ENCODE peak calls at places on chromosomes 4 and X, in ten cellular contexts. One of them, this sample, is unnamed. For H3K27me3 and H3K36me3, the result is how much of the 10 kb centered on the place peaks cover.

GRCh38 chrX:87425618-87426017 is 92.0 kb upstream of the KLHL4 start:
- DNase-seq in ovary: no peak
- DNase-seq in MM.1S: no peak
- DNase-seq in astrocyte: no peak
- DNase-seq in Caco-2: no peak
- DNase-seq in IMR-90: no peak
- DNase-seq in heart right ventricle: no peak
- DNase-seq in BJ: no peak
- DNase-seq in fibroblast of lung: no peak
- DNase-seq in cardiac muscle cell: no peak
- DNase-seq in this sample: no peak

GRCh38 chr4:123444298-123444731 is 47.7 kb downstream of the SPRY1 start:
- DNase-seq in cardiac muscle cell: peak
- DNase-seq in MM.1S: no peak
- DNase-seq in fibroblast of lung: peak
- DNase-seq in astrocyte: peak
- DNase-seq in heart right ventricle: peak
- DNase-seq in IMR-90: peak
- DNase-seq in BJ: no peak
- DNase-seq in Caco-2: peak
- DNase-seq in ovary: peak
- DNase-seq in this sample: peak

GRCh38 chr4:36758312-36758690 is 476.9 kb downstream of the DTHD1 start:
- DNase-seq in cardiac muscle cell: no peak
- DNase-seq in heart right ventricle: no peak
- DNase-seq in astrocyte: no peak
- DNase-seq in BJ: no peak
- DNase-seq in Caco-2: no peak
- DNase-seq in IMR-90: no peak
- DNase-seq in MM.1S: no peak
- DNase-seq in fibroblast of lung: no peak
- DNase-seq in ovary: no peak
- DNase-seq in this sample: no peak

GRCh38 chr4:48162162-48162561 is 28.1 kb upstream of the TXK start:
- DNase-seq in fibroblast of lung: peak
- DNase-seq in heart right ventricle: no peak
- DNase-seq in ovary: no peak
- DNase-seq in astrocyte: peak
- DNase-seq in Caco-2: no peak
- DNase-seq in cardiac muscle cell: no peak
- DNase-seq in BJ: no peak
- DNase-seq in MM.1S: no peak
- DNase-seq in IMR-90: peak
- DNase-seq in this sample: no peak

GRCh38 chr4:155569960-155570515 is 96.6 kb upstream of the GUCY1A1 start:
- DNase-seq in MM.1S: no peak
- DNase-seq in fibroblast of lung: peak
- DNase-seq in BJ: no peak
- DNase-seq in cardiac muscle cell: no peak
- DNase-seq in astrocyte: peak
- DNase-seq in Caco-2: no peak
- DNase-seq in ovary: no peak
- DNase-seq in heart right ventricle: no peak
- DNase-seq in IMR-90: peak
- DNase-seq in this sample: no peak

GRCh38 chr4:38791005-38791404 is 8.2 kb upstream of the TLR10 start:
- DNase-seq in IMR-90: no peak
- DNase-seq in heart right ventricle: no peak
- DNase-seq in ovary: no peak
- DNase-seq in MM.1S: no peak
- DNase-seq in cardiac muscle cell: no peak
- DNase-seq in BJ: no peak
- DNase-seq in fibroblast of lung: no peak
- DNase-seq in astrocyte: no peak
- DNase-seq in Caco-2: no peak
- DNase-seq in this sample: no peak

GRCh38 chrX:24034485-24034884 is 7.5 kb upstream of the KLHL15 start:
- DNase-seq in astrocyte: no peak
- DNase-seq in ovary: no peak
- DNase-seq in cardiac muscle cell: no peak
- DNase-seq in Caco-2: no peak
- DNase-seq in heart right ventricle: no peak
- DNase-seq in BJ: no peak
- DNase-seq in MM.1S: no peak
- DNase-seq in IMR-90: no peak
- DNase-seq in fibroblast of lung: no peak
- DNase-seq in this sample: no peak

GRCh38 chr4:167868163-167868562 is 224.2 kb upstream of the ANXA10 start:
- DNase-seq in astrocyte: peak
- DNase-seq in MM.1S: no peak
- DNase-seq in fibroblast of lung: peak
- DNase-seq in ovary: no peak
- DNase-seq in cardiac muscle cell: no peak
- DNase-seq in BJ: no peak
- DNase-seq in Caco-2: no peak
- DNase-seq in IMR-90: peak
- DNase-seq in heart right ventricle: no peak
- DNase-seq in this sample: no peak

GRCh38 chr4:87589531-87589930 is 18.8 kb upstream of the DSPP start:
- DNase-seq in astrocyte: peak
- DNase-seq in BJ: peak
- DNase-seq in MM.1S: peak
- DNase-seq in cardiac muscle cell: no peak
- DNase-seq in fibroblast of lung: peak
- DNase-seq in IMR-90: peak
- DNase-seq in ovary: no peak
- DNase-seq in Caco-2: no peak
- DNase-seq in heart right ventricle: no peak
- DNase-seq in this sample: no peak

GRCh38 chr4:39587881-39588280 is 50.8 kb downstream of the SMIM14 start:
- DNase-seq in cardiac muscle cell: no peak
- DNase-seq in heart right ventricle: no peak
- DNase-seq in fibroblast of lung: peak
- DNase-seq in IMR-90: peak
- DNase-seq in astrocyte: peak
- DNase-seq in BJ: no peak
- DNase-seq in ovary: no peak
- DNase-seq in Caco-2: no peak
- DNase-seq in MM.1S: no peak
- DNase-seq in this sample: no peak

GRCh38 chrX:123236868-123237267 is 52.8 kb downstream of the GRIA3 start:
- DNase-seq in IMR-90: no peak
- DNase-seq in fibroblast of lung: peak
- DNase-seq in heart right ventricle: no peak
- DNase-seq in Caco-2: no peak
- DNase-seq in BJ: no peak
- DNase-seq in astrocyte: no peak
- DNase-seq in ovary: no peak
- DNase-seq in cardiac muscle cell: no peak
- DNase-seq in MM.1S: no peak
- DNase-seq in this sample: no peak

GRCh38 chr4:94305468-94306225 is 37.0 kb downstream of the HPGDS start:
- DNase-seq in astrocyte: no peak
- DNase-seq in BJ: no peak
- DNase-seq in ovary: no peak
- DNase-seq in cardiac muscle cell: peak
- DNase-seq in fibroblast of lung: peak
- DNase-seq in IMR-90: peak
- DNase-seq in heart right ventricle: no peak
- DNase-seq in Caco-2: no peak
- DNase-seq in MM.1S: no peak
- DNase-seq in this sample: no peak

GRCh38 chr4:184648220-184649025 is 824 bp downstream of the CASP3 start:
- DNase-seq in astrocyte: peak
- DNase-seq in ovary: peak
- DNase-seq in cardiac muscle cell: peak
- DNase-seq in IMR-90: peak
- DNase-seq in heart right ventricle: peak
- DNase-seq in Caco-2: peak
- DNase-seq in BJ: no peak
- DNase-seq in MM.1S: peak
- DNase-seq in fibroblast of lung: peak
- DNase-seq in this sample: peak
- TF ChIP-seq CTCF in astrocyte: no peak
- TF ChIP-seq CTCF in ovary: no peak
- TF ChIP-seq CTCF in cardiac muscle cell: no peak
- TF ChIP-seq CTCF in IMR-90: no peak
- TF ChIP-seq CTCF in heart right ventricle: no peak
- TF ChIP-seq CTCF in Caco-2: no peak
- TF ChIP-seq CTCF in BJ: no peak
- TF ChIP-seq CTCF in MM.1S: no peak
- TF ChIP-seq CTCF in fibroblast of lung: no peak
- TF ChIP-seq CTCF in this sample: no peak

DNA sequence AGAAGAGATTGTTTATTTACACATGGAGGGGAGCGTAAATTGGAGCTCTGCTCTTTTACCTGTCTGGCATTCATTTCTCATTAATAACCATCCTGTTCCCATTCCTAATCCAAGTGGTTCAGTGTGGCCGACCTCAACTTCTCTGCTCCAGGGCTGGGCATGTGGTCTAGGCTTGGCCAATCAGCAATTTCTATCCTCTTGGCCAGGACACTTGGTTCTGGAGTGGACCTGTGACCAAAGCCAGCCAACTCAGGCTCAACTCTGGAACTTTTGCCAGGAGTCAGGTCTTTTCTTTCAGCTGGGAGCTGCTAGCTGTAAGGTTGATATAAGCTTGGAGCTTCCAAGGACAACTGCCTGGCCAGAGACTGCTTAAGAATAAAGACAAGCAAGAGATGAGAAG is 15.6 kb upstream of the RASL11B start:
- DNase-seq in heart right ventricle: no peak
- DNase-seq in MM.1S: no peak
- DNase-seq in astrocyte: no peak
- DNase-seq in BJ: no peak
- DNase-seq in Caco-2: no peak
- DNase-seq in fibroblast of lung: no peak
- DNase-seq in cardiac muscle cell: no peak
- DNase-seq in ovary: no peak
- DNase-seq in IMR-90: no peak
- DNase-seq in this sample: no peak
- H3K27me3 ChIP-seq in heart right ventricle: under half
- H3K27me3 ChIP-seq in MM.1S: under half
- H3K27me3 ChIP-seq in astrocyte: under half
- H3K27me3 ChIP-seq in BJ: under half
- H3K27me3 ChIP-seq in Caco-2: under half
- H3K27me3 ChIP-seq in fibroblast of lung: under half
- H3K27me3 ChIP-seq in cardiac muscle cell: under half
- H3K27me3 ChIP-seq in ovary: under half
- H3K27me3 ChIP-seq in IMR-90: under half
- H3K27me3 ChIP-seq in this sample: under half

GRCh38 chr4:9968472-9968871 is 52.8 kb downstream of the SLC2A9 start:
- DNase-seq in BJ: no peak
- DNase-seq in Caco-2: no peak
- DNase-seq in IMR-90: peak
- DNase-seq in astrocyte: no peak
- DNase-seq in heart right ventricle: no peak
- DNase-seq in MM.1S: no peak
- DNase-seq in ovary: no peak
- DNase-seq in cardiac muscle cell: no peak
- DNase-seq in fibroblast of lung: no peak
- DNase-seq in this sample: no peak

GRCh38 chr4:9976781-9977180 is 44.5 kb downstream of the SLC2A9 start:
- DNase-seq in IMR-90: no peak
- DNase-seq in BJ: no peak
- DNase-seq in ovary: no peak
- DNase-seq in cardiac muscle cell: no peak
- DNase-seq in heart right ventricle: no peak
- DNase-seq in astrocyte: no peak
- DNase-seq in Caco-2: no peak
- DNase-seq in MM.1S: no peak
- DNase-seq in fibroblast of lung: no peak
- DNase-seq in this sample: no peak

GRCh38 chr4:9969526-9970398 is 51.5 kb downstream of the SLC2A9 start:
- DNase-seq in cardiac muscle cell: no peak
- DNase-seq in Caco-2: no peak
- DNase-seq in BJ: no peak
- DNase-seq in IMR-90: no peak
- DNase-seq in MM.1S: peak
- DNase-seq in astrocyte: no peak
- DNase-seq in heart right ventricle: no peak
- DNase-seq in ovary: no peak
- DNase-seq in fibroblast of lung: peak
- DNase-seq in this sample: no peak

GRCh38 chr4:9970399-9971011 is 50.8 kb downstream of the SLC2A9 start:
- DNase-seq in BJ: no peak
- DNase-seq in Caco-2: no peak
- DNase-seq in IMR-90: no peak
- DNase-seq in fibroblast of lung: no peak
- DNase-seq in MM.1S: peak
- DNase-seq in astrocyte: no peak
- DNase-seq in heart right ventricle: no peak
- DNase-seq in cardiac muscle cell: no peak
- DNase-seq in ovary: no peak
- DNase-seq in this sample: peak

DNA sequence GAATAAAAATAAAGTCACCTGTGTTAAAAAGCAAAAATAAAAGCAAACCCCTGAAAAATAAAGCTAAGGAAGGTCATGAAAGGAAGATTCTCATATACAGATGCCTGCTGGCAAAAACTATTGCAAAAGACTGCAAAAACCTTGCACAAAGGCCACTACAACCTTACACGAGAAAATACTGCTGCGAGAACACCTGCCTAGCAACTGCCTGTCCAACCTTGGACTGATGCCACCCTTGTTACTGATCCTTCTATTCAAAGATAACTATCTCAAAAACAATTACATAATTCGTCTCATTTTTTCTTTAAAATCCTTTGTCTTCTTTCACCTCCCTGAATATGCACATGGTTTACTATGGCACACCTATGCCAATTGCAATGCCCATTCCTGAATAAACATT is 49.6 kb downstream of the SLC2A9 start:
- DNase-seq in fibroblast of lung: no peak
- DNase-seq in IMR-90: no peak
- DNase-seq in BJ: no peak
- DNase-seq in heart right ventricle: no peak
- DNase-seq in ovary: no peak
- DNase-seq in Caco-2: no peak
- DNase-seq in cardiac muscle cell: no peak
- DNase-seq in MM.1S: peak
- DNase-seq in astrocyte: no peak
- DNase-seq in this sample: no peak
- H3K36me3 ChIP-seq in fibroblast of lung: under half
- H3K36me3 ChIP-seq in IMR-90: under half
- H3K36me3 ChIP-seq in BJ: under half
- H3K36me3 ChIP-seq in heart right ventricle: under half
- H3K36me3 ChIP-seq in ovary: under half
- H3K36me3 ChIP-seq in Caco-2: under half
- H3K36me3 ChIP-seq in cardiac muscle cell: under half
- H3K36me3 ChIP-seq in MM.1S: under half
- H3K36me3 ChIP-seq in astrocyte: under half
- H3K36me3 ChIP-seq in this sample: under half

DNA sequence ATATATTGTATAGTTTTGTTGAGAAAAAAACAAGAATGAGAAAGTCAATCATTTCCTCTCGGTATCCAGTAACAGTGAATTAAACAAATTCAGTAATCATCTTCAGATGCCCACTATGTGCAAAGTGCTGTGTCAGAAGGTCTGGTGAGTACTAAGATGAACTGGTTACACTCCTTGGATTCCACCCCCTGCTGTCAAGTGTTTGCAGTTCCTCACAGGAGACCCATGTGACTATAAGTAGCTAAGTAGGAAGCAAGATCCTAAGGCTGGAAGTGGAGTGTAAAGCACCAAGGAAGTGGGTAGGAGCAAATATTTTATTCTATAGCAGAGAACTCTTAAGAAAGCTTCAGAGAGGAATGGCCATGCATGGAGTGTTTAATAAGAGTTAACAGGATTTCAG is 73.6 kb downstream of the SNX25 start:
- DNase-seq in ovary: no peak
- DNase-seq in heart right ventricle: no peak
- DNase-seq in fibroblast of lung: peak
- DNase-seq in astrocyte: no peak
- DNase-seq in Caco-2: no peak
- DNase-seq in BJ: no peak
- DNase-seq in cardiac muscle cell: no peak
- DNase-seq in MM.1S: no peak
- DNase-seq in IMR-90: peak
- DNase-seq in this sample: no peak
- TF ChIP-seq CTCF in ovary: no peak
- TF ChIP-seq CTCF in heart right ventricle: no peak
- TF ChIP-seq CTCF in fibroblast of lung: peak
- TF ChIP-seq CTCF in astrocyte: no peak
- TF ChIP-seq CTCF in Caco-2: peak
- TF ChIP-seq CTCF in BJ: no peak
- TF ChIP-seq CTCF in cardiac muscle cell: no peak
- TF ChIP-seq CTCF in MM.1S: no peak
- TF ChIP-seq CTCF in IMR-90: no peak
- TF ChIP-seq CTCF in this sample: no peak